ENCODE peak calls at places on chromosomes 5 and 9, in four cellular contexts. Z is GM12878, S is HepG2, U is WTC11. F is an unnamed sample.

GRCh38 chr9:68530618-68531017 is 10.1 kb downstream of the TMEM252 start:
- DNase-seq in Z (no peak), S (peak), U (peak), F (no peak)

GRCh38 chr9:135580664-135581380 is 19.3 kb downstream of the PAEP start:
- DNase-seq in Z (no peak), S (no peak), U (no peak), F (no peak)

GRCh38 chr5:103674739-103675138 is 112.2 kb upstream of the NUDT12 start:
- DNase-seq in Z (no peak), S (no peak), U (no peak), F (no peak)

GRCh38 chr5:72721844-72722243 is 94.6 kb upstream of the TNPO1 start:
- DNase-seq in Z (no peak), S (no peak), U (no peak), F (no peak)

GRCh38 chr5:176870110-176870591 is 29.0 kb downstream of the HK3 start:
- DNase-seq in Z (no peak), S (peak), U (peak), F (peak)

GRCh38 chr5:180154821-180155220 is 54.2 kb downstream of the RASGEF1C start:
- DNase-seq in Z (no peak), S (no peak), U (no peak), F (no peak)

GRCh38 chr5:169637856-169638190 is 748 bp downstream of the DOCK2 start:
- DNase-seq in Z (no peak), S (no peak), U (no peak), F (no peak)

GRCh38 chr9:68923480-68923879 is 90.4 kb downstream of the PRKACG start:
- DNase-seq in Z (no peak), S (no peak), U (no peak), F (no peak)

GRCh38 chr5:35859101-35859661 is 2.5 kb downstream of the IL7R start:
- DNase-seq in Z (no peak), S (no peak), U (no peak), F (no peak)

GRCh38 chr5:71974165-71974564 is 133.1 kb upstream of the MAP1B start:
- DNase-seq in Z (no peak), S (no peak), U (no peak), F (no peak)

GRCh38 chr5:74124826-74125225 is 498.8 kb downstream of the ARHGEF28 start:
- DNase-seq in Z (no peak), S (no peak), U (no peak), F (no peak)

GRCh38 chr9:655875-656274 is 185.6 kb upstream of the DMRT1 start:
- DNase-seq in Z (no peak), S (no peak), U (no peak), F (no peak)

GRCh38 chr9:131365546-131365945 is 28.3 kb upstream of the PRRC2B start:
- DNase-seq in Z (no peak), S (no peak), U (no peak), F (peak)

GRCh38 chr5:127564002-127564769 is 46.7 kb downstream of the PRRC1 start:
- DNase-seq in Z (no peak), S (peak), U (peak), F (peak)

GRCh38 chr5:96219580-96220281 is 213.3 kb downstream of the PCSK1 start:
- DNase-seq in Z (no peak), S (no peak), U (no peak), F (no peak)

GRCh38 chr5:168931638-168932345 is 352.6 kb upstream of the PANK3 start:
- DNase-seq in Z (no peak), S (no peak), U (no peak), F (no peak)

GRCh38 chr5:111453747-111454146 is 58.6 kb downstream of the STARD4 start:
- DNase-seq in Z (no peak), S (no peak), U (no peak), F (no peak)

GRCh38 chr5:16659536-16659935 is 42.7 kb upstream of the RETREG1 start:
- DNase-seq in Z (no peak), S (no peak), U (no peak), F (no peak)

GRCh38 chr9:92726971-92727715 is 37.5 kb downstream of the BICD2 start:
- DNase-seq in Z (no peak), S (no peak), U (no peak), F (no peak)

GRCh38 chr9:92730897-92731296 is 33.7 kb downstream of the BICD2 start:
- DNase-seq in Z (no peak), S (no peak), U (peak), F (no peak)

GRCh38 chr9:92729735-92730155 is 34.9 kb downstream of the BICD2 start:
- DNase-seq in Z (no peak), S (no peak), U (no peak), F (no peak)

GRCh38 chr9:92727716-92728700 is 36.6 kb downstream of the BICD2 start:
- DNase-seq in Z (no peak), S (no peak), U (no peak), F (no peak)

GRCh38 chr9:92728831-92729734 is 35.5 kb downstream of the BICD2 start:
- DNase-seq in Z (no peak), S (peak), U (no peak), F (peak)
- TF ChIP-seq CREM in Z (peak), S (no peak), U (no peak), F (no peak)

DNA sequence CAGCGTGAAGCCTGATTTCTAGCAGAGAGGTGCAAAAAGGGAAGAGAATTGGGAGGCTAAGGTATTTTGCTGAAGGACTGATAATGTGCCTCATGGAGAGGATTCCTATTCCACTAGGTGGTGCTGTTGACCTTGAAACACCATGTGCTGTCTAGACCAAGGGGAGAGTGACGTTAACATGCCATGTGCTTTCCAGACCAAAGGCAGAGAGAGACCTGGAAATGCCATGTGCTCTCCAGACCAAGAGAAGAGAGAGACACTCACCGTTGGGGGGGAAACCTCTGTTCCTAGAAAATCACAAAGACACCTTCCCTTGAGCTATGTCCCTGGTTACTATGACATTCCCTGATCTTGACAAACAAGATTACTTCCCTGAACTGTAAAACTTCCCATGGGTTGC is 286.0 kb upstream of the TUSC1 start:
- DNase-seq in Z (no peak), S (peak), U (peak), F (no peak)
- TF ChIP-seq CREM in Z (no peak), S (no peak), U (no peak), F (no peak)

DNA sequence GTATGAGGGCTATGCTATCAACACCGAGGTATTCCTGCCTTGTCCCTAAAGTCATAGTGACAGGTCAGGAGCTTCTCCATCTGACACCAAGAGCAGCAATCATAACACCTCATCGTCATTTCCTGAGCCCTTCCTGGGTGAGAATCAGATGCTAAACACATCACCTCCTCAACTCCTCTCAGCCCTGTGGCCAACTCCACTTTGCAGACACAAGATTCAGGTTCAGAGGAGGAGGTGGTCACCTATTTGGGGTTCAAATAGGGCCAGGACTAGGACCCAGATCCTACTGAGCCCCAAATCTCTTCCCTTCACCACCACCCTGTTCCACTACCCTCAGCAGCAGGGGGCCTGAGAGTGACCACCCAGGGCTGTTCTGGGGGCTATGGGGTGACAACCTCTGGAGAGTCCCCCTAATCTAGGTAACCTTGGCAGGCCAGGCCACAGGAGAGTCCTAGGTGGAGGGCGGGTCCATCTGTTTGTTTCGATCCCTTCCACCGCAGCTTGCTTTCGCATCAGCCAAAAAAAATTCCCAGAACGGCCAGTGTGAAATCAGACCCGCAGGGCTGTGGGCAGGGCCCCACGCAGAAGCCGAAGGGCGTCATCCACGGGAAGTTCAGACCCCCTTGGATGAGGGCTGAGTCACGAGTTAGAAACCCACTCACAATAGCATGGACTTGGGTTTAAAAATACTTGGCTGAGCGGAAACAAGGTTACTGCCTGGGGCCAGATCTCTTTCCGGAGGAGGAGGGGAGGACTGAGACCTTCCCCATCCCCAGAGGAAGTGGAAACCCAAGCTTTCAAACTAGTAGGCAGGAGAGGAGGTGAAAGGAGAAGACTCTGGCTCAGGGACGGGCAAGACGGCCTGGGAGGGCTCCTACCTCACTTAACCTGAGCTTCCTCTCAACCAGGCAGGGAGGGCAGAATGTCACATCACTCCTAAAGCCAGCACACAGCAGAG is 8.7 kb downstream of the STK10 start:
- DNase-seq in Z (peak), S (no peak), U (no peak), F (no peak)
- TF ChIP-seq CREM in Z (peak), S (no peak), U (no peak), F (no peak)

GRCh38 chr9:120482424-120483186 is 97.4 kb downstream of the CDK5RAP2 start:
- DNase-seq in Z (no peak), S (no peak), U (no peak), F (no peak)

GRCh38 chr9:120478208-120478607 is 101.8 kb downstream of the CDK5RAP2 start:
- DNase-seq in Z (no peak), S (no peak), U (no peak), F (no peak)

GRCh38 chr9:120481248-120481647 is 98.7 kb downstream of the CDK5RAP2 start:
- DNase-seq in Z (no peak), S (peak), U (no peak), F (no peak)

GRCh38 chr9:120481842-120482241 is 98.1 kb downstream of the CDK5RAP2 start:
- DNase-seq in Z (no peak), S (no peak), U (no peak), F (no peak)

GRCh38 chr9:120480707-120481106 is 99.3 kb downstream of the CDK5RAP2 start:
- DNase-seq in Z (no peak), S (no peak), U (no peak), F (no peak)
- TF ChIP-seq CREM in Z (no peak), S (no peak), U (no peak), F (no peak)

DNA sequence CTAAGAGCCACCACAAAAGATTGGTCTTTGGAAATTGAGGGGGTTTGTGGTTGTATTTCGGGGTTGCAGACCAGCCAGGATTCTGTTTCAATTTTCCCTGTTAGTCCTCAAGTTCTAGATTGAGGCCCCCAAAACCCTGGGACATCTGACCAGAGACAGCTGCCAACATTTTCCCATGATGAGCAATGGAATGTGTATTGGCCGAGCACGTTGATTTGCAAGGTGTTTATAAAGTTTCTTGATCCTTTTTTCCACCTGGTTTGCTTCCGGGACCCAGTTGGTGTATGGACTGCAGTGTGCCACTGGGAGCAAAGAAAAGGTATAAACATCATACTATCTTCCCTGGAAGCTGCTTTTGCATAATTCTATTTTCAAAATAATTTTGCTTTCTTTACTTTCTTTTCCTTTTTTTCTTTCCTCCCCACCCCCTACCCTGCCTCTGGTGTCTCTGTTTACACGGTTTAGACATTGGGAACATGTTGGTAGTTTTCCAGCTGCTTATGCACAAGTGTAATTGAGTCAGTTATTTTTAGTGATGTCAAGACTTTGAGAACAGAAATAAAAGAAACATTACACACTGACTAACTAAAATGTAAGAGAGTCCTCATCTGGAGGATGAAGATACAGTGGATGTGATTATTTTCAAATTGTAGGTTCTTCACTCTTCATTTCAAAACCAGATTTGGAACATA is 154.7 kb upstream of the ZNF462 start:
- DNase-seq in Z (no peak), S (no peak), U (no peak), F (no peak)
- TF ChIP-seq CREM in Z (no peak), S (no peak), U (no peak), F (no peak)

DNA sequence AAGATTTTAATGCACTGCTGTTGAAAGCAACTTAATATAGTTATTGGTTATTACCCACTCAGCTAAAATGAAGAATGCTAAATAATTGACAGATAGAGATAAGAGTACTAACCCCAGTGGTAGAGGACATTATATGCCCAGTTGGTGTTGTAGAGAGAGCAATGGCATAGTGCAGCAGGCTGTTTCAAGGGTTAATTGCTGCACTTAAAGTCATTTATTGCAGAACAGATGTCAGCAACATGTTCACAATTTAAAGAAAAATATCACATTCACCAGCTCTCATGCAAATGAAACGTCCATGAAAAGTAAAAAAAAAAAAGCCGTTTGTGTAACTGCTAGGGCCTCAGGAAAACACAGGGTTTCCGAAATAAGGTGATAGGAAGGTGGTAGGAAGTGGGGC is 254.6 kb downstream of the MTRR start:
- DNase-seq in Z (no peak), S (no peak), U (no peak), F (no peak)
- TF ChIP-seq CREM in Z (no peak), S (no peak), U (no peak), F (no peak)

F was measured in K562.